ENCODE peak calls at places on chromosomes 13 and 19, in five cellular contexts. T, H, B, Y and K are unnamed samples.

GRCh38 chr13:50387124-50387581 is 371.9 kb downstream of the KCNRG start:
- DNase-seq in T (peak; percentile 53), H (peak; percentile 52), B (no peak), Y (peak; percentile 44), K (no peak)

GRCh38 chr13:75312884-75313520 is 169.0 kb downstream of the TBC1D4 start:
- DNase-seq in T (no peak), H (no peak), B (no peak), Y (no peak), K (no peak)

GRCh38 chr13:45229172-45229571 is 28.3 kb upstream of the KCTD4 start:
- DNase-seq in T (no peak), H (no peak), B (no peak), Y (no peak), K (no peak)

GRCh38 chr13:78197231-78197630 is 278.6 kb upstream of the EDNRB start:
- DNase-seq in T (no peak), H (no peak), B (no peak), Y (no peak), K (peak; percentile 29)

GRCh38 chr13:69474286-69474685 is 633.3 kb upstream of the ATXN8OS start:
- DNase-seq in T (no peak), H (no peak), B (no peak), Y (no peak), K (no peak)

GRCh38 chr19:47719047-47719885 is 6.0 kb downstream of the EHD2 start:
- DNase-seq in T (peak; percentile 64), H (peak; percentile 89), B (no peak), Y (peak; percentile 99), K (peak; percentile 98)

GRCh38 chr19:12649941-12650340 is 16.6 kb downstream of the MAN2B1 start:
- DNase-seq in T (no peak), H (peak; percentile 43), B (no peak), Y (no peak), K (no peak)

GRCh38 chr13:82878536-82878935 is 1003.7 kb downstream of the SLITRK1 start:
- DNase-seq in T (no peak), H (no peak), B (no peak), Y (peak; percentile 22), K (no peak)

GRCh38 chr19:1819976-1820255 is 7.8 kb upstream of the ATP8B3 start:
- DNase-seq in T (no peak), H (peak; percentile 77), B (no peak), Y (no peak), K (no peak)

GRCh38 chr19:28497137-28497536 is 715.8 kb downstream of the UQCRFS1 start:
- DNase-seq in T (no peak), H (no peak), B (no peak), Y (no peak), K (no peak)

GRCh38 chr13:40479196-40479845 is 187.1 kb downstream of the FOXO1 start:
- DNase-seq in T (no peak), H (no peak), B (no peak), Y (no peak), K (no peak)

DNA sequence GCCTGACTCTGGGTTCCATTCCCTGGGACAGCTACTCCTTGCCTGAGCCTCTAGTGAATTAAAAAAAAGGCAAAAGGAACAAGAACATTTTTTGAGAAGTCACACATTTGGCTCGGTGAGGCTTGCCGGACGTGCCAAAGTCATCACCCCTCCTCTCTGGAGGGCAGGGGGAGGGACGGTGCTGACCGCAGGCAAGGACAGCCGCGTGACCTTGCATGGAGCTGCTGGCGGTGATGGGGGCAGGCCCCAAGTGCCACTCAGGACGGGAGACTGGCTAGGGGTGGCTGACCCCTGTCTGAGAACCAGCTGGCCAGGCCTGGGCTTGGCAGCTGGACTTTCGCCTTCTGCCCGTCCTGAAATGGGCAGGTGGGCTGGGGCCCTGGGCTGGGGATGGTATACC is 26.4 kb downstream of the MAP2K2 start:
- DNase-seq in T (no peak), H (peak; percentile 52), B (no peak), Y (no peak), K (no peak)
- TF ChIP-seq CTCF in T (no peak), H (no peak), B (no peak), Y (no peak), K (no peak)

GRCh38 chr19:10712754-10713153 is 5.1 kb upstream of the DNM2 start:
- DNase-seq in T (peak; percentile 77), H (no peak), B (no peak), Y (no peak), K (no peak)

GRCh38 chr19:10707440-10707839 is 6.2 kb downstream of the QTRT1 start:
- DNase-seq in T (no peak), H (no peak), B (no peak), Y (no peak), K (no peak)

GRCh38 chr19:10713317-10713716 is 4.6 kb upstream of the DNM2 start:
- DNase-seq in T (peak; percentile 85), H (no peak), B (no peak), Y (no peak), K (no peak)

GRCh38 chr19:10708261-10708660 is 7.0 kb downstream of the QTRT1 start:
- DNase-seq in T (no peak), H (no peak), B (no peak), Y (no peak), K (no peak)

DNA sequence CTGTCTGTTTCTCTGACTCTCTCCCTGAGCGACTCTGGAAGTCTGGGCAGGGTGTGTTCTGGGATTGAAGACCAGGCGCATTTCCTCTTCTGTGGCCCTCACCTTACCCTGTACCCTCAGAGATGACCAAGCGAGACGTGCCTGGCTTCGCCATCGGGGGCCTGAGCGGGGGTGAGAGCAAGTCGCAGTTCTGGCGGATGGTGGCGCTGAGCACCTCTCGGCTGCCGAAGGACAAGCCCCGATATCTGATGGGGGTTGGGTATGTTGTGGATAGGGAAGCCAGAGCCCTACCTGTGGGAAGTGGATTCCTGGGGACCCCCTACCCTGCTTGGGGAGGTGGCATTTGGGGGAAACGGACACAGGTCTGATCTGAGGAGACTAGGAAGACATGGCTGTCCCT is 5.8 kb upstream of the DNM2 start:
- DNase-seq in T (peak; percentile 68), H (no peak), B (no peak), Y (no peak), K (no peak)
- TF ChIP-seq CTCF in T (no peak), H (no peak), B (no peak), Y (no peak), K (no peak)

GRCh38 chr13:24997367-24997967 is 98.5 kb upstream of the PABPC3 start:
- DNase-seq in T (peak; percentile 69), H (no peak), B (no peak), Y (peak; percentile 45), K (peak; percentile 59)
- TF ChIP-seq CTCF in T (peak; percentile 58), H (peak; percentile 69), B (peak; percentile 51), Y (peak; percentile 52), K (peak; percentile 61)

DNA sequence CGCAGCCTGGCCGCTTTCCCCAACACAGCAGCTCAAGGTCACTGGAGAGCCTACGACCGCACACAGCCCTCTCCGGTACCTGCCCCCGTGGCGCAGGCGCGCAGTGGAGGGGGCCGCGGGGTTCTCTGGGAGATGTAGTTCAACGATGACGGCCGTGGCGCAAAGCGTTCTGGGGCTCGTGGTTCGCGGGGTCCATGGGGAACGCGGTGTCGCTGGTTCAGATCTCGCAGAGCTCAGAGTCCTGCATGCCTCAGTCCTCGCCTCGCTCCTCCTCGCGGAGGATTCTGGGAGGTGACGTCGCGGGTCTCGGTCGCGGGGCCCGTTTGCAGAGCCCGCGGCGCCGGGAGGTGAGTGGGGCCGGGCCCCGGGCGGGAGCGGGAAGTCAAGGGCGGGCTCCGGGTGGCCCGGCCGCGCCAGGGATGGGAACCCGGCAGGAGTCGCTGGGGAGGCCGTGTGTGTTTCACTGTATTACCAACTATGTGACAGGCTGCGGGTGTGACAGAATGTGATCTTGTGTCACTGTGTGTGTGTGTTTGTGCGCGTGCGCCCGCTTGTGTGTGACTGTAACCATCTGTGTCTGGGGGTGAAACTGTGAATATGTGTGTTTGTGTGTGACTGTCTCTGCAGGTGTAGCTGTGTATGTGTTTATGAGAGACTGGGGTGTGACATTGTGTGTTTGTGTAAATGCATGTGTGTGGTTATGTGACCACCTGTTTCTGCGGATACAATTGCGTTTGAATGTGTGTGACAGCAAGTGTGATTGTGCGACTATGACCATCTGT is at the start of gene ZNF527:
- DNase-seq in T (peak; percentile 97), H (peak; percentile 99), B (peak; percentile 89), Y (peak; percentile 97), K (peak; percentile 97)
- TF ChIP-seq CTCF in T (peak; percentile 19), H (no peak), B (no peak), Y (no peak), K (no peak)

DNA sequence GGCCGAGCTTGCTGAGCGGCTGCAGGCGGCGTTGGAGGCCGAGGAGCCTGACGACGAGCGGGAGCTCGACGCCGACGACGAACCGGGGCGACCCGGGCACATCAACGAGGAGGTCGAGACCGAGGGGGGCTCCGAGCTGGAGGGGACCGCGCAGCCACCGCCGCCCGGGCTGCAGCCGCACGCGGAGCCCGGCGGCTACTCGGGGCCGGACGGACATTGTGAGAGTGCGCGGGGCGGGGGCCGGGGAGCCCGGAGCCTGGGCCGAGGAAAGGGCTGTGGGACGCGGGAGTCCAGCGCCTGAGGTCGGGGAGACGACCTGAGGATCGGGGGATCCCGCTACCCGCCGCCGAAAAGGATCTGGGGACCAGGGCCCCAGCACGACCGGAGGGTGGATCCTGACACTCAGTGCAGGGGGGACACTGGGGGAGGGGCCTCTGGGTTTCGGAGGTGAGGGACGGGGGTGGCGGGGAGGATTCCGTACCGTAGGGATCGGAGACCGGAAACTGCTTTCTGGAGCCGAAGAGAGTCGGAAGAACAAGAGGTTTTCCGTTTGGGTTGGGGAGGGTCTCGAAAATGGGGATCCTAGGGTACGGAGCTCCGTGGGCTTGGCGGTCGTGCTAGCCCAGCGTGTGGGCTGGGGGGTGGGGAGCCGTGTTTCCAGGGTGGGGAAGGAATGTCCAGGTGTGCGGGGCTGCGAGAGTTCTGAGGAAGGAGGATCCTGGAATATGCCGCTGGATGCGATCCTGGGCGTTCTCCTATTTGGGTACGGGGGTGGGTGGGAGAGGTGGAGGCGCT is 606 bp downstream of the HNRNPUL1 start:
- DNase-seq in T (peak; percentile 66), H (peak; percentile 83), B (no peak), Y (peak; percentile 32), K (peak; percentile 50)
- TF ChIP-seq CTCF in T (no peak), H (no peak), B (no peak), Y (no peak), K (no peak)

DNA sequence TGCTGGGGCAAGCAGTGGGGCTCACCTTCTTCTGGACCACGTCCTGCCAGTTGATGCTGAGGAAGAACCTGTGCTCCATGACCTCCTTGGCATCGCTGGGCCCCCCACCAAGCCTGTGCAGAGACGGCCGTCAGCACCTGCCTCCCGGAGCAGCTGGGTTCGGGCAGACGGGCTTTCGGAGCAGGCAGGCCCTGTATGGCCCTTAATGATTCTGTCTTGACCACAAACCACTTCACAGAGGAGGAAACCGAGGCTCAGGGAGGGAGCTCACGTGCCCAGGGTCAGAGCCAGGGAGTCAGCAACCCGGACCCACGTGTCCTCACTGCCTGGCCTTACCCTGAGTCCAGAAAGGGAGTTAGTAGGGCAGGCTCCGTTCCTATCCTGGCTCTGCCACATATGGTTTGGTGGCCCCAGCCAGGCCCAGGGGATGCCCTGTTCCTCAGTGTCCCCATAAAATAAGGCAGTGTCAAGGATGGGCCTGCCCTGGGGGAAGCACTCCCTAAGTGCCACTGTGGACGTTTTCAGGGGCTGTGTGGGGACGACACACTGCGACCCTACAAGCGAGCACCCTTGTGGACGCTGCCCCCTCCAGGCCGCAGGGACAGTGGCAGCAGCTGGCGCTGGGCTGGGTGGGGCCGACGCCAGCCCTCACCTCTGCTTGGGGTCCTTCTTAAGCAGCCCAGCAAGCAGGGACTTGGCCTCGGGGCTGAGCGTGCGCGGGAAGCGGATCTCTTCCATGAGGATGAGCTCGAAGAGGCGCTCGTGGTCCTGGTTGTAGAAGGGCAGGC is 8.9 kb upstream of the CCNP start:
- DNase-seq in T (no peak), H (no peak), B (no peak), Y (no peak), K (no peak)
- TF ChIP-seq CTCF in T (no peak), H (no peak), B (no peak), Y (no peak), K (peak; percentile 20)